ENCODE peak calls at places on chromosomes 1 and 21, in five cellular contexts. One of them, this sample, is unnamed.
A peak's percentile ranks its signal among the peaks of the same experiment; 100 is the strongest.

GRCh38 chr1:245858683-245859509 is 648.2 kb downstream of the SMYD3 start:
- DNase-seq in ACHN: no peak
- DNase-seq in mesothelial cell of epicardium: no peak
- DNase-seq in RWPE1: no peak
- DNase-seq in suprapubic skin: no peak
- DNase-seq in this sample: no peak

GRCh38 chr21:42447182-42447581 is 43.5 kb downstream of the UBASH3A start:
- DNase-seq in mesothelial cell of epicardium: no peak
- DNase-seq in ACHN: no peak
- DNase-seq in suprapubic skin: no peak
- DNase-seq in RWPE1: no peak
- DNase-seq in this sample: no peak

GRCh38 chr1:96072021-96072420 is 649.6 kb upstream of the PTBP2 start:
- DNase-seq in ACHN: no peak
- DNase-seq in RWPE1: no peak
- DNase-seq in suprapubic skin: no peak
- DNase-seq in mesothelial cell of epicardium: no peak
- DNase-seq in this sample: no peak

GRCh38 chr1:200139661-200140250 is 112.2 kb downstream of the NR5A2 start:
- DNase-seq in suprapubic skin: no peak
- DNase-seq in mesothelial cell of epicardium: no peak
- DNase-seq in ACHN: peak; percentile 63
- DNase-seq in RWPE1: peak; percentile 72
- DNase-seq in this sample: no peak

GRCh38 chr1:102628008-102628736 is 480.1 kb downstream of the COL11A1 start:
- DNase-seq in suprapubic skin: no peak
- DNase-seq in RWPE1: peak; percentile 4
- DNase-seq in mesothelial cell of epicardium: no peak
- DNase-seq in ACHN: no peak
- DNase-seq in this sample: no peak

GRCh38 chr1:27307851-27308598 is 13.9 kb upstream of the TMEM222 start:
- DNase-seq in suprapubic skin: no peak
- DNase-seq in RWPE1: no peak
- DNase-seq in mesothelial cell of epicardium: no peak
- DNase-seq in ACHN: no peak
- DNase-seq in this sample: no peak

GRCh38 chr1:162688931-162689330 is 56.7 kb downstream of the DDR2 start:
- DNase-seq in RWPE1: no peak
- DNase-seq in ACHN: no peak
- DNase-seq in mesothelial cell of epicardium: no peak
- DNase-seq in suprapubic skin: no peak
- DNase-seq in this sample: no peak

GRCh38 chr1:184854456-184855180 is 100.0 kb upstream of the EDEM3 start:
- DNase-seq in RWPE1: no peak
- DNase-seq in ACHN: no peak
- DNase-seq in suprapubic skin: no peak
- DNase-seq in mesothelial cell of epicardium: no peak
- DNase-seq in this sample: no peak

GRCh38 chr1:244316407-244316806 is 135.3 kb downstream of the ADSS2 start:
- DNase-seq in ACHN: no peak
- DNase-seq in suprapubic skin: no peak
- DNase-seq in mesothelial cell of epicardium: no peak
- DNase-seq in RWPE1: no peak
- DNase-seq in this sample: no peak

GRCh38 chr1:47441450-47442106 is 3.7 kb downstream of the FOXD2 start:
- DNase-seq in suprapubic skin: no peak
- DNase-seq in mesothelial cell of epicardium: no peak
- DNase-seq in RWPE1: no peak
- DNase-seq in ACHN: no peak
- DNase-seq in this sample: no peak

GRCh38 chr1:164801791-164802572 is 243.0 kb downstream of the PBX1 start:
- DNase-seq in ACHN: no peak
- DNase-seq in mesothelial cell of epicardium: no peak
- DNase-seq in suprapubic skin: no peak
- DNase-seq in RWPE1: no peak
- DNase-seq in this sample: no peak

GRCh38 chr1:115409097-115409852 is 71.2 kb upstream of the NGF start:
- DNase-seq in suprapubic skin: no peak
- DNase-seq in mesothelial cell of epicardium: no peak
- DNase-seq in ACHN: no peak
- DNase-seq in RWPE1: no peak
- DNase-seq in this sample: no peak

GRCh38 chr1:206535853-206536188 is 28.5 kb downstream of the RASSF5 start:
- DNase-seq in RWPE1: no peak
- DNase-seq in suprapubic skin: no peak
- DNase-seq in ACHN: no peak
- DNase-seq in mesothelial cell of epicardium: no peak
- DNase-seq in this sample: no peak